ENCODE peak calls at places on chromosomes 3 and 15, in ten cellular contexts. R is SK-N-SH, Q is suprapubic skin, O is HCT116, K is upper lobe of left lung, J is GM23338, U is breast epithelium, S is sigmoid colon, H is Panc1, T is transverse colon. M is an unnamed sample.

GRCh38 chr3:126994661-126995161 is 11.8 kb downstream of the PLXNA1 start:
- DNase-seq in R (no peak), Q (no peak), O (no peak), K (peak), J (no peak), U (no peak), S (no peak), H (no peak), T (no peak), M (no peak)

GRCh38 chr3:87792532-87793321 is 266.1 kb downstream of the CGGBP1 start:
- DNase-seq in R (peak), Q (no peak), O (no peak), K (peak), J (peak), U (no peak), S (no peak), H (no peak), T (no peak), M (no peak)

GRCh38 chr15:90686435-90687218 is 30.5 kb upstream of the BLM start:
- DNase-seq in R (no peak), Q (no peak), O (no peak), K (no peak), J (no peak), U (no peak), S (no peak), H (no peak), T (no peak), M (no peak)

GRCh38 chr15:71093089-71094024 is 21.9 kb upstream of the THSD4 start:
- DNase-seq in R (no peak), Q (no peak), O (peak), K (no peak), J (no peak), U (peak), S (no peak), H (no peak), T (peak), M (peak)

GRCh38 chr3:187066228-187066995 is 72.9 kb downstream of the RPL39L start:
- DNase-seq in R (peak), Q (no peak), O (peak), K (no peak), J (peak), U (no peak), S (no peak), H (no peak), T (no peak), M (no peak)

GRCh38 chr3:102974333-102974732 is 539.5 kb downstream of the ZPLD1 start:
- DNase-seq in R (no peak), Q (no peak), O (no peak), K (no peak), J (no peak), U (no peak), S (no peak), H (no peak), T (no peak), M (no peak)

GRCh38 chr15:90665288-90666134 is 51.6 kb upstream of the BLM start:
- DNase-seq in R (peak), Q (peak), O (peak), K (peak), J (peak), U (peak), S (peak), H (no peak), T (peak), M (peak)

GRCh38 chr15:26355671-26356070 is 417.2 kb downstream of the GABRB3 start:
- DNase-seq in R (peak), Q (no peak), O (no peak), K (no peak), J (peak), U (no peak), S (no peak), H (no peak), T (no peak), M (no peak)

GRCh38 chr3:42780892-42781700 is 8.0 kb upstream of the CCDC13 start:
- DNase-seq in R (peak), Q (no peak), O (peak), K (no peak), J (peak), U (no peak), S (no peak), H (no peak), T (no peak), M (no peak)

GRCh38 chr3:50620420-50620819 is 3.5 kb downstream of the MAPKAPK3 start:
- DNase-seq in R (no peak), Q (no peak), O (no peak), K (no peak), J (no peak), U (no peak), S (no peak), H (no peak), T (no peak), M (no peak)

GRCh38 chr3:187996609-187997008 is 157.3 kb upstream of the LPP start:
- DNase-seq in R (no peak), Q (no peak), O (no peak), K (no peak), J (no peak), U (no peak), S (no peak), H (no peak), T (no peak), M (no peak)

GRCh38 chr3:4680881-4681300 is 187.7 kb downstream of the ITPR1 start:
- DNase-seq in R (no peak), Q (no peak), O (no peak), K (no peak), J (no peak), U (no peak), S (no peak), H (no peak), T (no peak), M (no peak)

GRCh38 chr3:42148982-42149432 is 57.9 kb downstream of the TRAK1 start:
- DNase-seq in R (peak), Q (no peak), O (no peak), K (no peak), J (peak), U (peak), S (peak), H (no peak), T (peak), M (peak)

GRCh38 chr15:31977812-31978662 is 52.3 kb upstream of the CHRNA7 start:
- DNase-seq in R (peak), Q (no peak), O (peak), K (peak), J (peak), U (no peak), S (no peak), H (peak), T (peak), M (peak)

GRCh38 chr15:62119224-62119925 is 45.7 kb downstream of the C2CD4B start:
- DNase-seq in R (no peak), Q (no peak), O (peak), K (no peak), J (no peak), U (no peak), S (no peak), H (peak), T (no peak), M (no peak)

GRCh38 chr15:65952425-65953053 is 83.2 kb downstream of the RAB11A start:
- DNase-seq in R (no peak), Q (no peak), O (no peak), K (no peak), J (peak), U (no peak), S (no peak), H (no peak), T (no peak), M (no peak)

GRCh38 chr3:41652931-41653330 is 309.0 kb downstream of the ULK4 start:
- DNase-seq in R (no peak), Q (no peak), O (no peak), K (no peak), J (peak), U (no peak), S (no peak), H (no peak), T (no peak), M (no peak)

GRCh38 chr15:78644979-78645378 is 4.0 kb upstream of the CHRNB4 start:
- DNase-seq in R (no peak), Q (no peak), O (no peak), K (no peak), J (no peak), U (no peak), S (no peak), H (no peak), T (no peak), M (no peak)

GRCh38 chr3:40969341-40969740 is 230.0 kb upstream of the CTNNB1 start:
- DNase-seq in R (no peak), Q (no peak), O (no peak), K (no peak), J (no peak), U (no peak), S (no peak), H (no peak), T (no peak), M (no peak)

GRCh38 chr3:50229490-50229889 is 6.5 kb upstream of the GNAI2 start:
- DNase-seq in R (no peak), Q (no peak), O (no peak), K (no peak), J (no peak), U (no peak), S (no peak), H (no peak), T (no peak), M (no peak)

GRCh38 chr15:40340740-40341400 is at the start of gene CCDC9B:
- DNase-seq in R (peak), Q (peak), O (peak), K (peak), J (no peak), U (peak), S (peak), H (no peak), T (peak), M (peak)

GRCh38 chr3:23807161-23808015 is 1.6 kb downstream of the UBE2E1 start:
- DNase-seq in R (no peak), Q (no peak), O (no peak), K (no peak), J (peak), U (no peak), S (no peak), H (no peak), T (no peak), M (no peak)

DNA sequence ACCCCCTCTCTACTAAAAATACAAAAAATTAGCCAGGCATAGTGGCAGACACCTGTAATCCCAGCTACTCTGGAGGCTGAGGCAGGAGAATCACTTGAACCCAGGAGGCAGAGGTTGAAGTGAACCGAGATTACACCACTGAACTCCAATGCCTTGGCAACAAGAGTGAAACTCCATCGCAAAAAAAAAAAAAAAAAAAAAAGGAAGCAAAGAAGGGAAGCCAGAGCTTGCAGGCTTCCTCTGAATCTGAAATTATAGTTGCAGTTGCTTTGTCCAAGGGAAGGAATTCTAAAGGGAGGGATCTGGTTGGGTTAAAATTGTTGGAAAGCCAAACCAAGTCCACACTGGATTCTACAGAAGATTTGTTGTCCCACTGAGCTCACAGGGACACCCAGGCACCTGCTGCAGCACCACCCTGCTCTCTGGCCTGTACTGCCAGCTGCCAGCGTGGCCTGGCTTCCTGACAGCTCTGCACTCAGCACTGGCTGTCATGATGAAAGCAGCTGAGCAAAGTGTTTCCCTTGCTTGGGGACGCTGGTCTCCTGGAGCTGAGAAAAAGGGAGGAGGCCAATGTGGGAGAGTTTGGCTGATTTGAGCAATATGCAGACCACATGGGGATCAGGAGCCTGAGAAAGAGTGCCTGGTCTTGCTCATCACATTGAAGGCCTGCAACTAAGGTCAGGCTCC is 88.8 kb upstream of the HES1 start:
- DNase-seq in R (peak), Q (no peak), O (no peak), K (peak), J (no peak), U (no peak), S (peak), H (no peak), T (peak), M (peak)
- H3K27ac ChIP-seq in R (no peak), Q (peak), O (no peak), K (peak), J (no peak), U (peak), S (no peak), H (no peak), T (peak), M (peak)

GRCh38 chr15:53808058-53808703 is 48.7 kb upstream of the WDR72 start:
- DNase-seq in R (peak), Q (no peak), O (no peak), K (no peak), J (peak), U (no peak), S (no peak), H (peak), T (no peak), M (no peak)
- TF ChIP-seq CTCF in R (peak), Q (peak), O (no peak), K (peak), J (no peak), U (peak), S (peak), H (peak), T (peak), M (no peak)

GRCh38 chr3:182255095-182255600 is 538.2 kb upstream of the ATP11B start:
- DNase-seq in R (no peak), Q (no peak), O (no peak), K (no peak), J (no peak), U (no peak), S (no peak), H (no peak), T (no peak), M (no peak)
- TF ChIP-seq POLR2AphosphoS5 in R (no peak), Q (no peak), O (no peak), K (no peak), J (no peak), U (no peak), S (no peak), H (no peak), T (no peak), M (no peak)

GRCh38 chr3:27323087-27323570 is 46.1 kb downstream of the NEK10 start:
- DNase-seq in R (no peak), Q (no peak), O (no peak), K (no peak), J (no peak), U (no peak), S (no peak), H (no peak), T (no peak), M (no peak)

GRCh38 chr3:27324695-27325094 is 44.5 kb downstream of the NEK10 start:
- DNase-seq in R (no peak), Q (no peak), O (no peak), K (no peak), J (no peak), U (no peak), S (no peak), H (no peak), T (no peak), M (no peak)

GRCh38 chr3:27325419-27325818 is 43.8 kb downstream of the NEK10 start:
- DNase-seq in R (no peak), Q (no peak), O (no peak), K (no peak), J (peak), U (no peak), S (no peak), H (no peak), T (no peak), M (no peak)

GRCh38 chr3:27326211-27326948 is 42.8 kb downstream of the NEK10 start:
- DNase-seq in R (no peak), Q (no peak), O (no peak), K (no peak), J (no peak), U (no peak), S (peak), H (peak), T (peak), M (no peak)

DNA sequence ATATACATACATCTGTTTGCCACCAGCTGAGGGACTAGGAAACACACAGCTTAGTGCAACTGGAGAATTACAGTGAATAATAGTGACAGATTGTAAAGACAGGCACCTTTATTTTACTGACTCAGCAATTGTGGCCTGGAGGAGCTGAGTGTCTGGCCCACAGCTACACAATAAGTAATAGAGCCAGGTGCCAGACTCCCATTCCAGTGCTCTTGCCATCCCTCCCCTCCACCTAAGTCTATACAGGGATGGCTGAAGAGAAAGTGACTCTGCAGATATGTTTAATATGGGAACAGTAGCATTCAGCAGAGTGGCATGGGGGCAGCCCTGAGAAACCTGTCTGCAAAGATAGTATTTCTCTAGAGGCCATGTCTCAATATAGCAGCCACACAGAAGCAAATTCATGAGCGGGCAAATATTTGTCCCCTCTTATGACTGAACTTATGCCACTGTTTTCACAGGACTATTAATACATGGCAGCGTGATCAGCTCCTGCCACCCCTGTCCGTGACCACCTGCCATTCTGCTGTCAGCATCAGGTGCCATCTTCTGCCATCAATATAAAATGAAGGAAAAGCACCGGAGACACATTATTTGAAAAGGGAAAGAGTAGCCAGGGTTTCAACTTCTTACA is 42.1 kb downstream of the NEK10 start:
- DNase-seq in R (no peak), Q (no peak), O (no peak), K (no peak), J (no peak), U (no peak), S (no peak), H (no peak), T (no peak), M (no peak)
- H3K27ac ChIP-seq in R (peak), Q (no peak), O (no peak), K (no peak), J (no peak), U (peak), S (peak), H (no peak), T (peak), M (peak)

M was measured in stomach.